ENCODE peak calls at places on chromosomes 6 and 20, in four cellular contexts. R, H, I and P are unnamed samples.

GRCh38 chr20:32906200-32906599 is 47.5 kb downstream of the EFCAB8 start:
- DNase-seq in H (no peak), R (no peak), I (no peak), P (no peak)

GRCh38 chr6:156954781-156955180 is 177.6 kb downstream of the ARID1B start:
- DNase-seq in R (no peak), I (no peak), H (no peak), P (no peak)

GRCh38 chr20:33013701-33014326 is 6.3 kb downstream of the BPIFB2 start:
- DNase-seq in R (no peak), H (no peak), I (no peak), P (no peak)

GRCh38 chr6:31180500-31180899 is 10.0 kb upstream of the POU5F1 start:
- DNase-seq in I (peak; percentile 67), R (no peak), H (peak; percentile 28), P (no peak)

GRCh38 chr20:9807176-9807575 is 31.7 kb downstream of the PAK5 start:
- DNase-seq in R (no peak), H (no peak), I (no peak), P (no peak)

GRCh38 chr20:62448788-62449187 is 21.4 kb upstream of the RBBP8NL start:
- DNase-seq in H (no peak), I (no peak), R (no peak), P (peak; percentile 51)

GRCh38 chr6:30238178-30238795 is 25.1 kb upstream of the TRIM26 start:
- DNase-seq in I (no peak), R (peak; percentile 37), H (peak; percentile 45), P (no peak)

GRCh38 chr6:125781307-125781868 is 9.4 kb upstream of the NCOA7 start:
- DNase-seq in R (peak; percentile 65), H (no peak), I (no peak), P (no peak)

GRCh38 chr6:3943373-3943772 is 94.2 kb downstream of the FAM50B start:
- DNase-seq in H (no peak), I (no peak), R (no peak), P (no peak)

GRCh38 chr6:67839818-67840217 is 795.3 kb upstream of the ADGRB3 start:
- DNase-seq in I (no peak), H (no peak), R (no peak), P (no peak)

GRCh38 chr20:5703542-5704215 is 46.5 kb upstream of the SHLD1 start:
- DNase-seq in I (no peak), H (no peak), R (no peak), P (no peak)

GRCh38 chr6:158208226-158208807 is 40.2 kb downstream of the GTF2H5 start:
- DNase-seq in I (no peak), H (no peak), R (no peak), P (no peak)

GRCh38 chr20:63873477-63873971 is 8.5 kb downstream of the TPD52L2 start:
- DNase-seq in H (no peak), R (peak; percentile 77), I (no peak), P (no peak)

GRCh38 chr6:127118505-127119360 is at the start of gene RSPO3:
- DNase-seq in H (peak; percentile 32), R (peak; percentile 44), I (no peak), P (peak; percentile 75)

GRCh38 chr20:21529863-21530262 is 16.0 kb upstream of the NKX2-2 start:
- DNase-seq in I (no peak), H (peak; percentile 32), R (no peak), P (no peak)

GRCh38 chr6:155142163-155142901 is 121.5 kb upstream of the CLDN20 start:
- DNase-seq in H (no peak), R (peak; percentile 60), I (no peak), P (no peak)

GRCh38 chr6:106591111-106591825 is 38.0 kb downstream of the RTN4IP1 start:
- DNase-seq in R (peak; percentile 65), H (no peak), I (no peak), P (no peak)

GRCh38 chr20:2610941-2611720 is 41.3 kb upstream of the NOP56 start:
- DNase-seq in R (no peak), H (no peak), I (no peak), P (no peak)

GRCh38 chr20:51333446-51333845 is 209.1 kb downstream of the NFATC2 start:
- DNase-seq in I (no peak), R (no peak), H (no peak), P (no peak)

GRCh38 chr6:3384346-3385143 is 72.3 kb downstream of the SLC22A23 start:
- DNase-seq in H (no peak), R (no peak), I (no peak), P (no peak)

GRCh38 chr6:167683028-167683862 is 143.5 kb upstream of the AFDN start:
- DNase-seq in R (peak; percentile 44), I (no peak), H (no peak), P (no peak)